ENCODE peak calls at places on chromosomes 11 and 22, in four cellular contexts. D is stomach, P is A549, W is AG04450. S is an unnamed sample.
A peak's percentile ranks its signal among the peaks of the same experiment; 100 is the strongest.

GRCh38 chr22:46092646-46093410 is 57.5 kb upstream of the PPARA start:
- DNase-seq in D (no peak), P (no peak), W (no peak), S (no peak)

GRCh38 chr11:1778141-1778911 is 14.6 kb upstream of the CTSD start:
- DNase-seq in D (no peak), P (no peak), W (no peak), S (no peak)

GRCh38 chr11:14620027-14620511 is 23.5 kb upstream of the PDE3B start:
- DNase-seq in D (no peak), P (no peak), W (no peak), S (no peak)

GRCh38 chr22:47690586-47690985 is 928.1 kb downstream of the TBC1D22A start:
- DNase-seq in D (no peak), P (no peak), W (no peak), S (no peak)

GRCh38 chr22:30830907-30831306 is 136.2 kb downstream of the OSBP2 start:
- DNase-seq in D (peak; percentile 55), P (peak; percentile 70), W (peak; percentile 80), S (no peak)

GRCh38 chr11:69144316-69144715 is 11.4 kb upstream of the SMIM38 start:
- DNase-seq in D (no peak), P (no peak), W (no peak), S (no peak)

GRCh38 chr11:45657496-45658260 is 7.7 kb downstream of the CHST1 start:
- DNase-seq in D (no peak), P (no peak), W (no peak), S (no peak)

GRCh38 chr11:79458712-79459111 is 17.9 kb upstream of the TENM4 start:
- DNase-seq in D (no peak), P (no peak), W (no peak), S (no peak)

GRCh38 chr11:121886005-121886739 is 229.8 kb downstream of the BLID start:
- DNase-seq in D (no peak), P (no peak), W (no peak), S (peak; percentile 49)

GRCh38 chr11:92048415-92048814 is 176.2 kb upstream of the FAT3 start:
- DNase-seq in D (no peak), P (no peak), W (no peak), S (no peak)

GRCh38 chr11:109426442-109426841 is 4.5 kb downstream of the C11orf87 start:
- DNase-seq in D (no peak), P (no peak), W (no peak), S (no peak)
- TF ChIP-seq CTCF in D (no peak), P (no peak), W (peak; percentile 32), S (no peak)

GRCh38 chr11:113193894-113194293 is 120.5 kb upstream of the TTC12 start:
- DNase-seq in D (peak; percentile 50), P (no peak), W (no peak), S (peak; percentile 56)
- H3K27ac ChIP-seq in D (no peak overlapping the region), P (no peak overlapping the region), W (no peak overlapping the region), S (no peak overlapping the region)

GRCh38 chr11:82899191-82899820 is 924 bp downstream of the PRCP start:
- DNase-seq in D (no peak), P (no peak), W (no peak), S (no peak)

GRCh38 chr11:82899957-82900276 is 313 bp downstream of the PRCP start:
- DNase-seq in D (no peak), P (no peak), W (no peak), S (no peak)

GRCh38 chr11:82901165-82901938 is at the start of gene DDIAS:
- DNase-seq in D (peak; percentile 96), P (peak; percentile 92), W (peak; percentile 90), S (peak; percentile 99)

GRCh38 chr11:82902086-82902485 is 550 bp downstream of the DDIAS start:
- DNase-seq in D (no peak), P (no peak), W (no peak), S (no peak)

DNA sequence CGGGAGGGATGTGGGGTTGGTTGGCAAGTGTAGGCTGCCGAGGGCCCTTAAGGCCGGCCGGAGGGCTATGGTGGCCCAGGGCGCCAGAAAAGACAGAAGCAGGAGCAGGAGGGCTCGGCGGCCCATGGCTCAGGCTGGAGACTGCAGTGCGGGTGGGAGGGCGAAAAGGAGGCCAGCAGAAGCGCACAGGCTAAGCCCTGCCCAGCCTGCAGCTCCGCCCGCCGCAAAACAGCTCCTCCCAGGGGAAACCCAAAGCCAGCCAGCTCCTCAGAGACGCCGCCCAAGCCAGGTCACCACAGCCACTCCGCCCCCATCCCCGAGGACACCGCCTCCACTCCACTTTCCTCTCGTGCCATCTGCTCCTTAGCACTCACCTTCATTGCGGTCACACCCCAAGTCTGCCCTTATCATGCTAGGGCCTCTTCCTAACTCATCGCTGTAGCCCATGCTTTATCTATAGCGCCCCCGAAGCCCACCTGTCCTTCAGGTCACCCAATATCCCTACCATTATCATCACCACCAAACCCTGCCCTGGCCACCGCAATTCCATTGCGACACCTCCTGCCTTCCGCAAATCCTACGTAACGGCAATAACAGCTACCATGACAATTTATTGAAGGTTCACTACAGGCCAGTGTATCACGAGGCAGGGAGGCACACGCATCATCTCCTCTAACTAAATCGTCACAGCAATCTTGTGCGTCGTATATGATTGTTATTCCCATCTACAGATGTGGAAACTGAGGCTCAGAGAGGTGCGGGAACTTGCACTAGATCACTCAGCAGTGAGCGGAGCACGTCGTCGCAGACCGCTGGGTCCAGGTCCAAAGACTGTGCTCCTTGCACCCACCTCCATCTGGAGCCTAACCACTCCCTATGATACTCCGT is at the start of gene PRCP:
- DNase-seq in D (peak; percentile 96), P (peak; percentile 94), W (peak; percentile 61), S (peak; percentile 95)
- TF ChIP-seq CTCF in D (no peak), P (no peak), W (peak; percentile 1), S (no peak)

GRCh38 chr22:33811686-33812085 is 108.6 kb downstream of the LARGE1 start:
- DNase-seq in D (no peak), P (no peak), W (no peak), S (peak; percentile 17)
- H3K27ac ChIP-seq in D (peak overlapping the region; percentile 56), P (no peak overlapping the region), W (no peak overlapping the region), S (no peak overlapping the region)

DNA sequence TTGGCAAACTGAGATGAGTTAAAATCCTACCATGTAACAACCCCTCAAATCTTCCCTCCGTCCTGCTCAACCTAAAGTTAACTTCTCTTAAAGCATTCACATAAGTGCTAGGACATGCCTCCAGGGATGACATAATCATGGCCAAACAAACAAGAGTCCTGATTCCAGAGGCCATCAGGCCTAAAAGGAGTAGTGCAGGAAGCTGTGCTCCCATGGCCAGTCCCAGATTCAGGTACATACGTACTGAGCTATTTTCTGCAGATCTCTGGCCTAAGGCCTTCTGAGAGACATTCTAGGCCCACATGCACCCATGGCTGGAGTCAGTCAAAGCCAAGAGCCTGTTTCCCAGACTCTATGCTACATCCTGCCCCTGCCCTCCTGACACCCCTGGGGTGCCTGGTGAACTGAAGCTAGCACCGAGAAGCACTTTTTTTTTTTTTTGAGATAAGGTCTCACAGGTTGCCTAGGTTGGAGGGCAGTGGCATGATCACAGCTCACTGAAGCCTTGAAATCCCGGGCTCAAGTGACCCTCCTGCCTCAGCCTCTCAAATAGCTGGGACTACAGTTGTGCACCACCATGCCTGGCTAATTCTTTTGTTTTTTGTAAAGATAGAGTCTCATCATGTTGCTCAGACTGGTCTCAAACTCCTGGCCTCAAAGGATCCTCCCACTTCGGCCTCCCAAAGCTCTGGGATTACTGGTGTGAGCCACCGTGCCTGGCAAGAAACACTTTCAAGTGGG is 586 bp downstream of the CD3D start:
- DNase-seq in D (no peak), P (no peak), W (no peak), S (no peak)
- TF ChIP-seq CTCF in D (no peak), P (no peak), W (no peak), S (no peak)

GRCh38 chr22:50621948-50622722 is 5.8 kb downstream of the ARSA start:
- DNase-seq in D (peak; percentile 63), P (no peak), W (no peak), S (no peak)
- H3K27ac ChIP-seq in D (peak overlapping the region; percentile 75), P (no peak overlapping the region), W (no peak overlapping the region), S (no peak overlapping the region)

GRCh38 chr11:56045538-56045937 is 18.1 kb downstream of the OR5AS1 start:
- DNase-seq in D (no peak), P (no peak), W (no peak), S (no peak)
- TF ChIP-seq CTCF in D (no peak), P (no peak), W (no peak), S (no peak)